ENCODE peak calls at places on chromosome 10, in five cellular contexts. One of them, this sample, is unnamed.

GRCh38 chr10:118698421-118698820 is 56.3 kb downstream of the CACUL1 start:
- DNase-seq in keratinocyte: no peak
- DNase-seq in IMR-90: peak; percentile 72
- DNase-seq in H9: no peak
- DNase-seq in A549: peak; percentile 11
- DNase-seq in this sample: peak; percentile 60

GRCh38 chr10:78844956-78845355 is 223.8 kb upstream of the ZMIZ1 start:
- DNase-seq in H9: no peak
- DNase-seq in keratinocyte: no peak
- DNase-seq in IMR-90: no peak
- DNase-seq in A549: no peak
- DNase-seq in this sample: no peak

GRCh38 chr10:78454123-78454645 is 420.5 kb downstream of the RPS24 start:
- DNase-seq in keratinocyte: no peak
- DNase-seq in H9: no peak
- DNase-seq in IMR-90: peak; percentile 17
- DNase-seq in A549: no peak
- DNase-seq in this sample: no peak

GRCh38 chr10:58152698-58153263 is 114.9 kb downstream of the IPMK start:
- DNase-seq in H9: peak; percentile 63
- DNase-seq in IMR-90: peak; percentile 53
- DNase-seq in A549: no peak
- DNase-seq in keratinocyte: no peak
- DNase-seq in this sample: peak; percentile 52

GRCh38 chr10:69451784-69452251 is 553 bp downstream of the TSPAN15 start:
- DNase-seq in H9: peak; percentile 78
- DNase-seq in A549: no peak
- DNase-seq in keratinocyte: no peak
- DNase-seq in IMR-90: no peak
- DNase-seq in this sample: peak; percentile 61

GRCh38 chr10:79385392-79385795 is 38.1 kb downstream of the PPIF start:
- DNase-seq in H9: no peak
- DNase-seq in IMR-90: no peak
- DNase-seq in keratinocyte: no peak
- DNase-seq in A549: no peak
- DNase-seq in this sample: no peak

GRCh38 chr10:103618575-103619423 is 125.3 kb downstream of the NEURL1 start:
- DNase-seq in keratinocyte: no peak
- DNase-seq in IMR-90: no peak
- DNase-seq in A549: no peak
- DNase-seq in H9: no peak
- DNase-seq in this sample: no peak

GRCh38 chr10:80081801-80082750 is 3.6 kb downstream of the TMEM254 start:
- DNase-seq in A549: no peak
- DNase-seq in H9: no peak
- DNase-seq in IMR-90: peak; percentile 60
- DNase-seq in keratinocyte: peak; percentile 41
- DNase-seq in this sample: peak; percentile 84

GRCh38 chr10:48627984-48628609 is 23.2 kb upstream of the ARHGAP22 start:
- DNase-seq in IMR-90: peak; percentile 55
- DNase-seq in A549: no peak
- DNase-seq in H9: no peak
- DNase-seq in keratinocyte: no peak
- DNase-seq in this sample: no peak

GRCh38 chr10:122252805-122253204 is 18.3 kb upstream of the BTBD16 start:
- DNase-seq in H9: no peak
- DNase-seq in A549: no peak
- DNase-seq in IMR-90: no peak
- DNase-seq in keratinocyte: no peak
- DNase-seq in this sample: no peak

DNA sequence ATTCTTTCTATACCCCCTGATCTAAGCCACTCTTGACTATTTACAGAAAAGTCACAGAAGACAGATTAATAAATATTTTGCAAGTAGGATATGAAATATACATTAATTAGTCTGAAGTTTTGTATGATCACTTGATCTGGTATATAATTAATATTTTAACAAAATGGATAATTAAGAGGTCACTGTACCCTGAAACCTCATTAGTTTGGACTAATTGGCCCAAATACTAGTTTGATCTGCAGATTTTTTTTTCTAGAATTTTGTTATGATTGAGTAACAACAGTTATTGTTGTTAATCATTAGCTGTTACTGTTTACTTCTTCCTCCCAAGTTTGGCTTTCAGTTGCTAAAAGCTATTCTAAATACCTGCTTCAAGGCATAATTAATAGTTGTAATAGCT is 2.7 kb downstream of the NHLRC2 start:
- DNase-seq in keratinocyte: no peak
- DNase-seq in IMR-90: no peak
- DNase-seq in H9: no peak
- DNase-seq in A549: no peak
- DNase-seq in this sample: no peak
- H3K4me2 ChIP-seq in keratinocyte: no peak overlapping the region
- H3K4me2 ChIP-seq in IMR-90: no peak overlapping the region
- H3K4me2 ChIP-seq in H9: no peak overlapping the region
- H3K4me2 ChIP-seq in A549: peak overlapping the region; percentile 96
- H3K4me2 ChIP-seq in this sample: peak overlapping the region; percentile 86

DNA sequence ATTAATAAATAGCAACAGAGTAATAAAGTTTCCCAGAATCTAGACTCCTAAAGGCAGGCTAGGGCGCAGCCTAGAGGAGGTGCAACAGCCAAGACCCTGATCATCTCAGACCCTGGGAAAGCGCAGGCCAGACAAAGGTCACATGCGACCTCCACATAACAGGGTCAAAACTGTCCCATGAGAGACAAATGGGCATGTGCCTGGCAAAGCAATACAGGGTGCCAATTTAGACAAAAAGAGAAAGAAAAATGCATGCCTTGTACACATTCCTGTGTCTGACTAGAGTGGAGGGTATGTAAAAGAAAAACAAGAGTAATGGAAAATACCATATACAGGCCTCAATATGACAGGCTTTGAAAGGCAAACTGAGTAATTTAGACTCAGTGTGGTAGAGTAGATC is 22.2 kb downstream of the MPP7 start:
- DNase-seq in H9: no peak
- DNase-seq in IMR-90: peak; percentile 51
- DNase-seq in keratinocyte: no peak
- DNase-seq in A549: no peak
- DNase-seq in this sample: no peak
- H3K4me2 ChIP-seq in H9: no peak overlapping the region
- H3K4me2 ChIP-seq in IMR-90: peak overlapping the region; percentile 38
- H3K4me2 ChIP-seq in keratinocyte: no peak overlapping the region
- H3K4me2 ChIP-seq in A549: no peak overlapping the region
- H3K4me2 ChIP-seq in this sample: no peak overlapping the region

GRCh38 chr10:89078729-89079672 is 88.4 kb downstream of the FAS start:
- DNase-seq in H9: no peak
- DNase-seq in IMR-90: no peak
- DNase-seq in keratinocyte: no peak
- DNase-seq in A549: no peak
- DNase-seq in this sample: no peak
- H3K4me2 ChIP-seq in H9: no peak overlapping the region
- H3K4me2 ChIP-seq in IMR-90: peak overlapping the region; percentile 33
- H3K4me2 ChIP-seq in keratinocyte: no peak overlapping the region
- H3K4me2 ChIP-seq in A549: no peak overlapping the region
- H3K4me2 ChIP-seq in this sample: no peak overlapping the region

DNA sequence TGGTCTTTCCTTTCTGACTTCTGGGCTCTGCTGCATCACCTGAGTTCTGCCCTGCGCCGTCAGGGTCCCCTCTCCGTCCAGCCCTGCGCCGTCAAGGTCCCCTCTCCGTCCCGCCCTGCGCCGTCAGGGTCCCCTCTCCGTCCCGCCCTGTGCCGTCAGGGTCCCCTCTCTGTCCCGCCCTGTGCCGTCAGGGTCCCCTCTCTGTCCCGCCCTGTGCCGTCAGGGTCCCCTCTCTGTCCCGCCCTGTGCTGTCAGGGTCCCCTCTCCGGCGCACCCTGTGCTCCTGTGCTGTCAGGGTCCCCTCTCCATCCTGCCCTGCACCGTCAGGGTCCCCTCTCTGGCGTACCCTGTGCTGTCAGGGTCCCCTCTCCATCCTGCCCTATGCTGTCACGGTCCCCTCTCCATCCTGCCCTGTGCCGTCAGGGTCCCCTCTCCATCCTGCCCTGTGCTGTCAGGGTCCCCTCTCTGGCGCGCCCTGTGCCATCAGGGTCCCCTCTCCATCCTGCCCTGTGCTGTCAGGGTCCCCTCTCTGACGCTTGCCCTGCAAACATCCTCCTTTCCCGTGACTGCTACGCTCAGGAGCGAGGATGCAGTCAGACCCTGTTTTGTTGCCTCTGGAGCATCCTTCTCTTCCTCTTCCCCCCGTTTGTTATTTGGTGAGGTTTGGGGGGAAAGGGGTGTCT is 66.4 kb downstream of the INPP5A start:
- DNase-seq in H9: no peak
- DNase-seq in A549: no peak
- DNase-seq in keratinocyte: no peak
- DNase-seq in IMR-90: no peak
- DNase-seq in this sample: no peak
- H3K4me2 ChIP-seq in H9: no peak overlapping the region
- H3K4me2 ChIP-seq in A549: no peak overlapping the region
- H3K4me2 ChIP-seq in keratinocyte: no peak overlapping the region
- H3K4me2 ChIP-seq in IMR-90: no peak overlapping the region
- H3K4me2 ChIP-seq in this sample: no peak overlapping the region

GRCh38 chr10:114356786-114357588 is 47.3 kb downstream of the AFAP1L2 start:
- DNase-seq in IMR-90: peak; percentile 70
- DNase-seq in A549: no peak
- DNase-seq in H9: no peak
- DNase-seq in keratinocyte: no peak
- DNase-seq in this sample: peak; percentile 72
- H3K4me2 ChIP-seq in IMR-90: peak overlapping the region; percentile 46
- H3K4me2 ChIP-seq in A549: peak overlapping the region; percentile 60
- H3K4me2 ChIP-seq in H9: no peak overlapping the region
- H3K4me2 ChIP-seq in keratinocyte: peak overlapping the region; percentile 29
- H3K4me2 ChIP-seq in this sample: peak overlapping the region; percentile 49

GRCh38 chr10:99522511-99523250 is 10.1 kb upstream of the NKX2-3 start:
- DNase-seq in keratinocyte: no peak
- DNase-seq in H9: peak; percentile 87
- DNase-seq in A549: no peak
- DNase-seq in IMR-90: no peak
- DNase-seq in this sample: no peak
- H3K4me2 ChIP-seq in keratinocyte: no peak overlapping the region
- H3K4me2 ChIP-seq in H9: peak overlapping the region; percentile 80
- H3K4me2 ChIP-seq in A549: peak overlapping the region; percentile 48
- H3K4me2 ChIP-seq in IMR-90: no peak overlapping the region
- H3K4me2 ChIP-seq in this sample: no peak overlapping the region

GRCh38 chr10:108852211-108852610 is 1071.1 kb downstream of the XPNPEP1 start:
- DNase-seq in IMR-90: no peak
- DNase-seq in A549: no peak
- DNase-seq in H9: no peak
- DNase-seq in keratinocyte: no peak
- DNase-seq in this sample: no peak
- H3K4me2 ChIP-seq in IMR-90: no peak overlapping the region
- H3K4me2 ChIP-seq in A549: no peak overlapping the region
- H3K4me2 ChIP-seq in H9: no peak overlapping the region
- H3K4me2 ChIP-seq in keratinocyte: no peak overlapping the region
- H3K4me2 ChIP-seq in this sample: no peak overlapping the region

GRCh38 chr10:128027822-128028507 is 98.3 kb downstream of the MKI67 start:
- DNase-seq in A549: no peak
- DNase-seq in keratinocyte: no peak
- DNase-seq in IMR-90: no peak
- DNase-seq in H9: no peak
- DNase-seq in this sample: no peak
- H3K4me2 ChIP-seq in A549: no peak overlapping the region
- H3K4me2 ChIP-seq in keratinocyte: no peak overlapping the region
- H3K4me2 ChIP-seq in IMR-90: no peak overlapping the region
- H3K4me2 ChIP-seq in H9: no peak overlapping the region
- H3K4me2 ChIP-seq in this sample: no peak overlapping the region

GRCh38 chr10:42836096-42836495 is 53.5 kb downstream of the BMS1 start:
- DNase-seq in A549: no peak
- DNase-seq in IMR-90: no peak
- DNase-seq in keratinocyte: no peak
- DNase-seq in H9: peak; percentile 74
- DNase-seq in this sample: no peak
- H3K4me2 ChIP-seq in A549: no peak overlapping the region
- H3K4me2 ChIP-seq in IMR-90: no peak overlapping the region
- H3K4me2 ChIP-seq in keratinocyte: no peak overlapping the region
- H3K4me2 ChIP-seq in H9: no peak overlapping the region
- H3K4me2 ChIP-seq in this sample: no peak overlapping the region

GRCh38 chr10:13853854-13854253 is 267.1 kb downstream of the PRPF18 start:
- DNase-seq in keratinocyte: no peak
- DNase-seq in IMR-90: peak; percentile 39
- DNase-seq in H9: no peak
- DNase-seq in A549: no peak
- DNase-seq in this sample: no peak
- H3K4me2 ChIP-seq in keratinocyte: no peak overlapping the region
- H3K4me2 ChIP-seq in IMR-90: no peak overlapping the region
- H3K4me2 ChIP-seq in H9: no peak overlapping the region
- H3K4me2 ChIP-seq in A549: no peak overlapping the region
- H3K4me2 ChIP-seq in this sample: no peak overlapping the region